ENCODE peak calls at places on chromosomes 7 and 10, in seven cellular contexts. X is astrocyte; Z is upper lobe of right lung; I is brain microvascular endothelial cell; C is RWPE1; G is CD8-positive, alpha-beta T cell; H is neural crest cell. V is an unnamed sample.

GRCh38 chr7:16916111-16916639 is 34.4 kb upstream of the AGR3 start:
- DNase-seq in Z (no peak), X (peak; percentile 91), C (peak; percentile 79), H (no peak), G (no peak), I (peak; percentile 92), V (no peak)

GRCh38 chr7:28408105-28408973 is 4.0 kb upstream of the CREB5 start:
- DNase-seq in H (peak; percentile 19), Z (no peak), G (no peak), C (no peak), I (no peak), X (no peak), V (peak; percentile 57)

GRCh38 chr10:3477683-3478082 is 305.1 kb upstream of the PITRM1 start:
- DNase-seq in X (peak; percentile 79), Z (no peak), G (no peak), C (no peak), I (peak; percentile 41), H (no peak), V (no peak)

GRCh38 chr10:50501899-50502556 is 121.7 kb downstream of the SGMS1 start:
- DNase-seq in Z (no peak), X (no peak), I (no peak), C (no peak), H (no peak), G (no peak), V (no peak)

GRCh38 chr7:37359662-37360444 is 88.8 kb downstream of the ELMO1 start:
- DNase-seq in X (no peak), I (no peak), G (no peak), H (no peak), C (no peak), Z (no peak), V (no peak)

GRCh38 chr7:157389951-157390730 is 53.3 kb downstream of the DNAJB6 start:
- DNase-seq in Z (no peak), H (no peak), X (peak; percentile 54), C (no peak), I (peak; percentile 67), G (no peak), V (peak; percentile 65)

GRCh38 chr7:29217112-29217511 is 22.5 kb downstream of the CHN2 start:
- DNase-seq in X (no peak), H (no peak), I (no peak), Z (no peak), G (no peak), C (no peak), V (no peak)

GRCh38 chr7:43735802-43736603 is 6.7 kb upstream of the COA1 start:
- DNase-seq in I (peak; percentile 15), Z (no peak), X (peak; percentile 32), H (no peak), C (no peak), G (no peak), V (no peak)

GRCh38 chr7:159013181-159013690 is 131.4 kb downstream of the VIPR2 start:
- DNase-seq in I (no peak), H (no peak), Z (peak; percentile 63), X (no peak), G (no peak), C (no peak), V (peak; percentile 39)

GRCh38 chr7:23335141-23335540 is 36.0 kb downstream of the MALSU1 start:
- DNase-seq in G (no peak), C (no peak), I (no peak), X (no peak), Z (no peak), H (no peak), V (no peak)

GRCh38 chr10:31756131-31757119 is 172.2 kb downstream of the ARHGAP12 start:
- DNase-seq in I (no peak), C (no peak), X (no peak), G (no peak), Z (no peak), H (no peak), V (no peak)

GRCh38 chr10:103470755-103471653 is 8.0 kb downstream of the CALHM3 start:
- DNase-seq in X (no peak), Z (peak; percentile 77), H (no peak), I (no peak), C (no peak), G (peak; percentile 88), V (peak; percentile 81)

GRCh38 chr10:60282771-60283353 is 106.8 kb downstream of the ANK3 start:
- DNase-seq in C (peak; percentile 19), Z (no peak), H (no peak), I (peak; percentile 78), G (no peak), X (peak; percentile 87), V (peak; percentile 68)

GRCh38 chr10:87643920-87644319 is 15.8 kb upstream of the PAPSS2 start:
- DNase-seq in C (no peak), Z (no peak), X (no peak), I (no peak), H (no peak), G (no peak), V (no peak)

GRCh38 chr10:1268856-1269255 is 212.7 kb downstream of the WDR37 start:
- DNase-seq in I (no peak), Z (no peak), G (no peak), H (no peak), X (no peak), C (no peak), V (no peak)

GRCh38 chr10:28796606-28797512 is 119.5 kb downstream of the BAMBI start:
- DNase-seq in H (no peak), Z (no peak), X (peak; percentile 75), G (no peak), I (peak; percentile 94), C (no peak), V (no peak)

GRCh38 chr10:90642136-90642535 is 215.7 kb downstream of the HTR7 start:
- DNase-seq in H (no peak), C (no peak), I (peak; percentile 67), Z (no peak), X (peak; percentile 74), G (no peak), V (no peak)

GRCh38 chr10:71740069-71740468 is 20.5 kb upstream of the C10orf105 start:
- DNase-seq in I (no peak), H (no peak), Z (no peak), G (no peak), X (peak; percentile 26), C (peak; percentile 80), V (peak; percentile 28)

GRCh38 chr10:89540550-89540949 is 5.2 kb upstream of the SLC16A12 start:
- DNase-seq in C (peak; percentile 56), X (peak; percentile 75), I (peak; percentile 43), Z (no peak), H (no peak), G (no peak), V (no peak)

GRCh38 chr10:31090894-31091607 is 59.4 kb upstream of the ZNF438 start:
- DNase-seq in Z (no peak), I (peak; percentile 72), H (no peak), C (no peak), G (no peak), X (peak; percentile 87), V (no peak)

GRCh38 chr7:79806161-79806734 is 328.4 kb upstream of the GNAI1 start:
- DNase-seq in C (peak; percentile 3), I (peak; percentile 22), X (no peak), Z (no peak), G (no peak), H (no peak), V (no peak)

GRCh38 chr10:100998183-100998990 is 1.2 kb upstream of the LZTS2 start:
- DNase-seq in I (peak; percentile 65), X (peak; percentile 74), H (peak; percentile 65), Z (peak; percentile 92), C (peak; percentile 94), G (peak; percentile 82), V (no peak)
- TF ChIP-seq CTCF in I (no peak), X (no peak), H (no peak), Z (no peak), C (no peak), G (no peak), V (no peak)

GRCh38 chr10:44383749-44384600 is 922 bp downstream of the CXCL12 start:
- DNase-seq in X (no peak), G (peak; percentile 37), C (no peak), Z (peak; percentile 62), I (peak; percentile 9), H (no peak), V (no peak)

GRCh38 chr10:44385726-44386438 is 985 bp upstream of the CXCL12 start:
- DNase-seq in I (no peak), X (no peak), Z (peak; percentile 63), C (no peak), G (peak; percentile 40), H (no peak), V (no peak)

GRCh38 chr10:44382981-44383748 is 1.7 kb downstream of the CXCL12 start:
- DNase-seq in H (no peak), X (no peak), G (peak; percentile 19), Z (peak; percentile 35), C (no peak), I (no peak), V (no peak)

GRCh38 chr10:44385423-44385725 is 477 bp upstream of the CXCL12 start:
- DNase-seq in I (no peak), H (no peak), G (no peak), C (no peak), Z (peak; percentile 55), X (no peak), V (no peak)

DNA sequence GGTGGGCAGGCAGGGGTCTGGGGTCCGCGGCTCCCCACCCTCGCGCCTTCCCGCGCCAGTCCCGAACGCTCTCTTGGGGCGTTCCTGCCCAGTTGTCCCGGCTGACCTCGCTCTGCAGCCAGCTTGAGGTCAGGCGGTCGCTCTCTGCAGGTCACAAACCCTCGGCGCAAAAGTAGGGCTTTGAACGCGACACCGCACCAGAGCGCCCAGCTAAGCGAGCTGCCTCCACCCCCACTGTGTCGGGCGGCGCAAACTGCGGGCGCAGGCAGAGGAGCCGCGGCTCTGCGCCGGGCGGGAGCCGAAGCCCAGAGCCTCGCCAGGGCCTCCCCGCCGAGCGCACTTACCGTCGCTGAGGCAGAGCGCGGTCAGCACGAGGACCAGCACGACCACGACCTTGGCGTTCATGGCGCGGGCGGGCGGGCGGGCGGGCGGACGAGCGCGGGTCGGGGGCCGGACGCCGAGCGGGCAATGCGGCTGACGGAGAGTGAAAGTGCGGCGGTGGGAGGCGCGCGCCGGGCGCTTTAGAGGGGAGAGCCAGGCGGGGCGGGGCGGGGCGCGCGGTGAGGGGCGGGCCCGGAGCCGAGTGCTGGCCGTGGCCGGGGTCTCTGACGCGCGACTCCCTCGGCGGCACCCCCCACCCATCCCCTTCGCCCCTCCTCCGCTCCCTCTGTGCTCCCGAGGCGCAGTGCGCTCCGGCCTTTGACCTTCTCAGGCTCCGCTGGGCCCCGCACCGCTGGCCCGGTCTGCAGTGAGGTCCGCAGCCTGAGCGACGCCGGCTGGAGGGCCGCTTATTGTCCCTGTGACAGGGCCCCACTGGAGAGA is at the start of gene CXCL12:
- DNase-seq in G (peak; percentile 36), X (no peak), I (no peak), C (no peak), H (peak; percentile 35), Z (peak; percentile 65), V (no peak)
- TF ChIP-seq CTCF in G (no peak), X (no peak), I (no peak), C (no peak), H (no peak), Z (no peak), V (no peak)

GRCh38 chr7:123581162-123581459 is 20.5 kb upstream of the ASB15 start:
- DNase-seq in I (no peak), H (no peak), G (no peak), Z (no peak), C (no peak), X (no peak), V (no peak)
- TF ChIP-seq CTCF in I (no peak), H (no peak), G (no peak), Z (no peak), C (peak; percentile 60), X (no peak), V (no peak)

DNA sequence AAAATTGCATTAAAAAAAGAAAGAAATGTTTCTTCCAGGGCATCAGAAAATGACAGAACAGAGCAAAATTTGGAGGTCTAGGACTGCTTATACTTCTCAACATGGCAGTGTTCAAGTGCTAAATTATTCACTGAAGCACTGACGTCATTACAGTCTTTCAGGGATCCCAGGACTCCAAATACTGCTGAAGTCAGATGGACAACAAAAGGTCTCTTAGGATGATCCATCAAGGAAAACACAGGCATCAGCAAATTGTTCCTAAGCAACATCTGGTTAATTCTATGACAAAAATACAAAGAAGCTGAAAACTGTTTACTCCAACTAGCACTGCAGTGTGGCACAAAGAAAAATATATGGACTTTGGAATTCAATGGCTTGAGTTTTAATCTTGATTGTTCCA is 52.1 kb downstream of the PDK4 start:
- DNase-seq in H (no peak), X (no peak), C (no peak), Z (no peak), I (no peak), G (no peak), V (no peak)
- TF ChIP-seq CTCF in H (no peak), X (no peak), C (no peak), Z (no peak), I (no peak), G (no peak), V (no peak)